ENCODE peak calls at places on chromosomes 1 and 21, in four cellular contexts. One of them, this sample, is unnamed.

GRCh38 chr1:1758059-1758621 is 20.1 kb downstream of the NADK start:
- DNase-seq in ovary: no peak
- DNase-seq in GM23338: no peak
- DNase-seq in neural crest cell: no peak
- DNase-seq in this sample: peak; percentile 69

GRCh38 chr1:95438213-95438948 is 204.4 kb downstream of the RWDD3 start:
- DNase-seq in ovary: no peak
- DNase-seq in GM23338: peak; percentile 38
- DNase-seq in neural crest cell: no peak
- DNase-seq in this sample: no peak

GRCh38 chr1:110087812-110088738 is 17.6 kb upstream of the ALX3 start:
- DNase-seq in ovary: no peak
- DNase-seq in GM23338: peak; percentile 87
- DNase-seq in neural crest cell: peak; percentile 62
- DNase-seq in this sample: peak; percentile 66

GRCh38 chr1:35554261-35555211 is 2.7 kb downstream of the KIAA0319L start:
- DNase-seq in ovary: no peak
- DNase-seq in GM23338: peak; percentile 95
- DNase-seq in neural crest cell: no peak
- DNase-seq in this sample: no peak

GRCh38 chr1:205600085-205600484 is 31.7 kb downstream of the ELK4 start:
- DNase-seq in ovary: no peak
- DNase-seq in GM23338: no peak
- DNase-seq in neural crest cell: no peak
- DNase-seq in this sample: no peak

GRCh38 chr1:63461661-63462230 is 61.3 kb downstream of the ITGB3BP start:
- DNase-seq in ovary: no peak
- DNase-seq in GM23338: no peak
- DNase-seq in neural crest cell: no peak
- DNase-seq in this sample: no peak

GRCh38 chr1:84672080-84672735 is 18.1 kb downstream of the SSX2IP start:
- DNase-seq in ovary: no peak
- DNase-seq in GM23338: no peak
- DNase-seq in neural crest cell: no peak
- DNase-seq in this sample: no peak

GRCh38 chr21:26800455-26801454 is 44.5 kb downstream of the ADAMTS1 start:
- DNase-seq in ovary: peak; percentile 56
- DNase-seq in GM23338: no peak
- DNase-seq in neural crest cell: no peak
- DNase-seq in this sample: no peak

GRCh38 chr1:153397056-153397923 is 6.4 kb upstream of the S100A8 start:
- DNase-seq in ovary: no peak
- DNase-seq in GM23338: no peak
- DNase-seq in neural crest cell: no peak
- DNase-seq in this sample: no peak

GRCh38 chr1:56924116-56924515 is 41.7 kb downstream of the C8B start:
- DNase-seq in ovary: no peak
- DNase-seq in GM23338: no peak
- DNase-seq in neural crest cell: no peak
- DNase-seq in this sample: no peak

GRCh38 chr1:237016626-237017025 is 12.4 kb upstream of the MT1HL1 start:
- DNase-seq in ovary: no peak
- DNase-seq in GM23338: peak; percentile 72
- DNase-seq in neural crest cell: no peak
- DNase-seq in this sample: no peak

GRCh38 chr1:201495447-201496295 is 11.3 kb downstream of the CSRP1 start:
- DNase-seq in ovary: peak; percentile 88
- DNase-seq in GM23338: no peak
- DNase-seq in neural crest cell: peak; percentile 32
- DNase-seq in this sample: no peak

GRCh38 chr21:21612446-21612845 is 614.2 kb downstream of the NCAM2 start:
- DNase-seq in ovary: no peak
- DNase-seq in GM23338: peak; percentile 69
- DNase-seq in neural crest cell: no peak
- DNase-seq in this sample: no peak

GRCh38 chr21:25887646-25888321 is 153.0 kb downstream of the GABPA start:
- DNase-seq in ovary: no peak
- DNase-seq in GM23338: no peak
- DNase-seq in neural crest cell: no peak
- DNase-seq in this sample: no peak

GRCh38 chr21:38989097-38989744 is 183.5 kb downstream of the ETS2 start:
- DNase-seq in ovary: no peak
- DNase-seq in GM23338: no peak
- DNase-seq in neural crest cell: no peak
- DNase-seq in this sample: no peak

DNA sequence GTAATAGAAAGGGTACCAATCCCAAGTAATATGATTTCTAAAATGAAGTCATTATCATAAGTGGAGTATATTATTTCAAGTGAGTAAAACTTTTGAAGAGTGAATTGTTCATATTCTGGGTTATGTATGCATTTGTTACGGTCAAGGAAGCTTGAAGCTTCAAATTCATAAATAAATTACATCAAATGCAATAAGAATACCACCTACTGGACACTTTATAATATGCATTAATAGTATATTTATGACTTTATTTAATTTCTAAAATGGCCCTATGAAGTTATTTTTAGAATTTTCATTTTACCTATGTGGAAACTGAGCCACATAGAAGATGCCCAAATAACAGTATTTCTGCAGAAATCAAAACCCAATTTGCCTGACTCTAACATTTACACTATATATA is 260.6 kb downstream of the SMYD3 start:
- DNase-seq in ovary: no peak
- DNase-seq in GM23338: no peak
- DNase-seq in neural crest cell: no peak
- DNase-seq in this sample: no peak
- TF ChIP-seq CTCF in ovary: no peak
- TF ChIP-seq CTCF in GM23338: no peak
- TF ChIP-seq CTCF in neural crest cell: no peak
- TF ChIP-seq CTCF in this sample: no peak

DNA sequence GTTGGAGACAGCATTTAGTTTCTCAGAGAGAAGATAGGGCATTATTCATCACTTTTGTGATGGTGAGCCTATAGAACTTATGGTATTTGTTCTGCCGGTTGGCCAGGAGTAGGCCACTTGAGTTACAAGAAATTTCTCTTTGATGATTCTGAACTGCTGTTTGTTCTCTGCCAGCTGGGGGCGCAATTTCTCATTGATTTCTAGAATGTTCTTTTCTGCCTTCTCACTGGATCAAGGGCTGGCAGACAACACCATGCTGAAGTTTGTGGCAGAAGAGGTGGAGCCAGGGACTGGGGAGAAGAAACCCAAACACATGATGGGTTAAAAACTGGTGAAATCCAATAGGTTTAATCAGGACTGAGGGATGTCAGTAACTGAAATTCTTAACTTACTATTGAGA is 360.6 kb downstream of the FAM72C start:
- DNase-seq in ovary: no peak
- DNase-seq in GM23338: peak; percentile 13
- DNase-seq in neural crest cell: no peak
- DNase-seq in this sample: no peak
- TF ChIP-seq CTCF in ovary: no peak
- TF ChIP-seq CTCF in GM23338: peak; percentile 25
- TF ChIP-seq CTCF in neural crest cell: no peak
- TF ChIP-seq CTCF in this sample: peak; percentile 16

GRCh38 chr1:244006961-244007360 is 44.1 kb upstream of the ZBTB18 start:
- DNase-seq in ovary: no peak
- DNase-seq in GM23338: no peak
- DNase-seq in neural crest cell: no peak
- DNase-seq in this sample: no peak
- TF ChIP-seq CTCF in ovary: no peak
- TF ChIP-seq CTCF in GM23338: no peak
- TF ChIP-seq CTCF in neural crest cell: no peak
- TF ChIP-seq CTCF in this sample: no peak

DNA sequence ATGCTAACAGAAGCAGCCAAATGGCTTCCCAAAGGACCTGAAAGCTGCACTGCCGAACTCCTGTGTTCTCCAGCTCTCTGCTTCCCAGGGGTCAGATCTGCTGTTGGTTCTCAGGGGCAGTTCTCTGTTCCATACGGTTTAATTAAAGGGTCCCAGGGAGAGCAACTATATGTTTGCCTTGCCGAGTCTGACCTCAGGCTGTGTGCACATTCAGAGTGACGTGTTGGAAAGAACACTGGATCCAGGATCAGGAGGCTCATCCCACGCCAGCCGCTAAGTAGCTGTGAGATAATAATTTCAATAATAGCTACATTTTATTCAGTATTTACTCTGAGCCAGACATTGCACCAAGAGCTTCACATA is 23.4 kb downstream of the NENF start:
- DNase-seq in ovary: no peak
- DNase-seq in GM23338: no peak
- DNase-seq in neural crest cell: no peak
- DNase-seq in this sample: peak; percentile 21
- TF ChIP-seq CTCF in ovary: no peak
- TF ChIP-seq CTCF in GM23338: no peak
- TF ChIP-seq CTCF in neural crest cell: no peak
- TF ChIP-seq CTCF in this sample: no peak

This sample was measured in spleen.